ENCODE peak calls at places on chromosomes 2 and 18, in eight cellular contexts. One of them, this sample, is unnamed.

GRCh38 chr18:7535436-7536190 is 31.5 kb upstream of the PTPRM start:
- DNase-seq in SK-N-SH: no peak
- DNase-seq in body of pancreas: no peak
- DNase-seq in A549: no peak
- DNase-seq in psoas muscle: no peak
- DNase-seq in HL-60: no peak
- DNase-seq in thyroid gland: no peak
- DNase-seq in left ventricle myocardium inferior: no peak
- DNase-seq in this sample: no peak

GRCh38 chr2:164837807-164838206 is 3.8 kb downstream of the COBLL1 start:
- DNase-seq in SK-N-SH: no peak
- DNase-seq in body of pancreas: no peak
- DNase-seq in A549: no peak
- DNase-seq in psoas muscle: no peak
- DNase-seq in HL-60: no peak
- DNase-seq in thyroid gland: no peak
- DNase-seq in left ventricle myocardium inferior: no peak
- DNase-seq in this sample: no peak

GRCh38 chr18:22221350-22221749 is 52.0 kb downstream of the GATA6 start:
- DNase-seq in SK-N-SH: no peak
- DNase-seq in body of pancreas: no peak
- DNase-seq in A549: no peak
- DNase-seq in psoas muscle: no peak
- DNase-seq in HL-60: peak; percentile 56
- DNase-seq in thyroid gland: no peak
- DNase-seq in left ventricle myocardium inferior: no peak
- DNase-seq in this sample: no peak

GRCh38 chr2:173982918-173983317 is 17.7 kb upstream of the SP3 start:
- DNase-seq in SK-N-SH: no peak
- DNase-seq in body of pancreas: peak; percentile 30
- DNase-seq in A549: peak; percentile 42
- DNase-seq in psoas muscle: no peak
- DNase-seq in HL-60: no peak
- DNase-seq in thyroid gland: peak; percentile 67
- DNase-seq in left ventricle myocardium inferior: no peak
- DNase-seq in this sample: no peak

GRCh38 chr2:40455661-40456060 is 3.8 kb upstream of the SLC8A1 start:
- DNase-seq in SK-N-SH: no peak
- DNase-seq in body of pancreas: peak; percentile 53
- DNase-seq in A549: no peak
- DNase-seq in psoas muscle: no peak
- DNase-seq in HL-60: peak; percentile 75
- DNase-seq in thyroid gland: no peak
- DNase-seq in left ventricle myocardium inferior: no peak
- DNase-seq in this sample: no peak

GRCh38 chr2:196195758-196196157 is 24.4 kb upstream of the STK17B start:
- DNase-seq in SK-N-SH: no peak
- DNase-seq in body of pancreas: no peak
- DNase-seq in A549: no peak
- DNase-seq in psoas muscle: no peak
- DNase-seq in HL-60: no peak
- DNase-seq in thyroid gland: no peak
- DNase-seq in left ventricle myocardium inferior: no peak
- DNase-seq in this sample: no peak

GRCh38 chr18:68742206-68742605 is 27.3 kb upstream of the TMX3 start:
- DNase-seq in SK-N-SH: no peak
- DNase-seq in body of pancreas: no peak
- DNase-seq in A549: no peak
- DNase-seq in psoas muscle: no peak
- DNase-seq in HL-60: no peak
- DNase-seq in thyroid gland: no peak
- DNase-seq in left ventricle myocardium inferior: no peak
- DNase-seq in this sample: no peak

GRCh38 chr18:62506495-62507143 is 16.2 kb upstream of the ZCCHC2 start:
- DNase-seq in SK-N-SH: no peak
- DNase-seq in body of pancreas: no peak
- DNase-seq in A549: no peak
- DNase-seq in psoas muscle: no peak
- DNase-seq in HL-60: no peak
- DNase-seq in thyroid gland: no peak
- DNase-seq in left ventricle myocardium inferior: no peak
- DNase-seq in this sample: no peak

GRCh38 chr18:48330016-48330991 is 78.9 kb downstream of the ZBTB7C start:
- DNase-seq in SK-N-SH: no peak
- DNase-seq in body of pancreas: no peak
- DNase-seq in A549: peak; percentile 17
- DNase-seq in psoas muscle: no peak
- DNase-seq in HL-60: no peak
- DNase-seq in thyroid gland: peak; percentile 60
- DNase-seq in left ventricle myocardium inferior: no peak
- DNase-seq in this sample: no peak

GRCh38 chr2:105595536-105595935 is 149.2 kb upstream of the NCK2 start:
- DNase-seq in SK-N-SH: no peak
- DNase-seq in body of pancreas: no peak
- DNase-seq in A549: no peak
- DNase-seq in psoas muscle: no peak
- DNase-seq in HL-60: no peak
- DNase-seq in thyroid gland: no peak
- DNase-seq in left ventricle myocardium inferior: no peak
- DNase-seq in this sample: no peak

GRCh38 chr2:71545572-71546274 is 92.4 kb downstream of the DYSF start:
- DNase-seq in SK-N-SH: peak; percentile 82
- DNase-seq in body of pancreas: peak; percentile 59
- DNase-seq in A549: peak; percentile 78
- DNase-seq in psoas muscle: peak; percentile 66
- DNase-seq in HL-60: peak; percentile 54
- DNase-seq in thyroid gland: peak; percentile 74
- DNase-seq in left ventricle myocardium inferior: peak; percentile 50
- DNase-seq in this sample: peak; percentile 45

GRCh38 chr2:120486946-120487345 is 141.0 kb downstream of the INHBB start:
- DNase-seq in SK-N-SH: no peak
- DNase-seq in body of pancreas: no peak
- DNase-seq in A549: no peak
- DNase-seq in psoas muscle: peak; percentile 49
- DNase-seq in HL-60: no peak
- DNase-seq in thyroid gland: no peak
- DNase-seq in left ventricle myocardium inferior: no peak
- DNase-seq in this sample: no peak

GRCh38 chr2:240995041-240995960 is 3.1 kb upstream of the SNED1 start:
- DNase-seq in SK-N-SH: no peak
- DNase-seq in body of pancreas: peak; percentile 35
- DNase-seq in A549: no peak
- DNase-seq in psoas muscle: no peak
- DNase-seq in HL-60: no peak
- DNase-seq in thyroid gland: no peak
- DNase-seq in left ventricle myocardium inferior: peak; percentile 13
- DNase-seq in this sample: no peak

GRCh38 chr2:46461716-46462171 is 17.6 kb upstream of the TMEM247 start:
- DNase-seq in SK-N-SH: no peak
- DNase-seq in body of pancreas: peak; percentile 59
- DNase-seq in A549: no peak
- DNase-seq in psoas muscle: no peak
- DNase-seq in HL-60: peak; percentile 84
- DNase-seq in thyroid gland: no peak
- DNase-seq in left ventricle myocardium inferior: no peak
- DNase-seq in this sample: no peak

GRCh38 chr2:30226144-30227032 is 4.9 kb upstream of the LBH start:
- DNase-seq in SK-N-SH: no peak
- DNase-seq in body of pancreas: no peak
- DNase-seq in A549: no peak
- DNase-seq in psoas muscle: no peak
- DNase-seq in HL-60: no peak
- DNase-seq in thyroid gland: no peak
- DNase-seq in left ventricle myocardium inferior: no peak
- DNase-seq in this sample: no peak
- H3K4me3 ChIP-seq in SK-N-SH: no peak overlapping the region
- H3K4me3 ChIP-seq in body of pancreas: no peak overlapping the region
- H3K4me3 ChIP-seq in A549: no peak overlapping the region
- H3K4me3 ChIP-seq in psoas muscle: peak overlapping the region; percentile 53
- H3K4me3 ChIP-seq in HL-60: no peak overlapping the region
- H3K4me3 ChIP-seq in thyroid gland: no peak overlapping the region
- H3K4me3 ChIP-seq in left ventricle myocardium inferior: no peak overlapping the region
- H3K4me3 ChIP-seq in this sample: peak overlapping the region; percentile 59

DNA sequence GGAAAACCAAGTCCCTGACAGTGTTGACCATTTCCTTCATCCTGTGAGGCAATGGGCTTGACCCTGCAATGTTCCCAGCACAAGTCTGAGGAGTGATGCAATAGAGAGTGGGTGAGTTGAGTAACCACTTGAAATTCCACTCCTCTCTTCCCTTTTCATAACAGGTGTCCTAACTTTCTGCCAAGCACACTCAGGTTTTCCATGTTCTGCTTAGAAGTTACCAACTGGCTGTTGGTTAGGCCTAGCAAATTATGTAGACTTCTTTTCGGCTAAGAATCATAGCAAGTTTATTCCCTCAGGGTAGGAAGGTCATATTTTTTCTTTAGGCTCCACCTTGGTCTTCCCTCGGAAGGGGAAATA is 11.5 kb downstream of the GNLY start:
- DNase-seq in SK-N-SH: no peak
- DNase-seq in body of pancreas: peak; percentile 78
- DNase-seq in A549: peak; percentile 74
- DNase-seq in psoas muscle: peak; percentile 76
- DNase-seq in HL-60: peak; percentile 78
- DNase-seq in thyroid gland: peak; percentile 72
- DNase-seq in left ventricle myocardium inferior: no peak
- DNase-seq in this sample: no peak
- H3K27ac ChIP-seq in SK-N-SH: no peak overlapping the region
- H3K27ac ChIP-seq in body of pancreas: peak overlapping the region; percentile 74
- H3K27ac ChIP-seq in A549: peak overlapping the region; percentile 84
- H3K27ac ChIP-seq in psoas muscle: peak overlapping the region; percentile 87
- H3K27ac ChIP-seq in HL-60: peak overlapping the region; percentile 91
- H3K27ac ChIP-seq in thyroid gland: peak overlapping the region; percentile 100
- H3K27ac ChIP-seq in left ventricle myocardium inferior: peak overlapping the region; percentile 94
- H3K27ac ChIP-seq in this sample: peak overlapping the region; percentile 19

GRCh38 chr2:235053649-235054048 is 101.8 kb downstream of the SH3BP4 start:
- DNase-seq in SK-N-SH: no peak
- DNase-seq in body of pancreas: no peak
- DNase-seq in A549: no peak
- DNase-seq in psoas muscle: no peak
- DNase-seq in HL-60: no peak
- DNase-seq in thyroid gland: no peak
- DNase-seq in left ventricle myocardium inferior: no peak
- DNase-seq in this sample: no peak

GRCh38 chr2:235052514-235053354 is 100.9 kb downstream of the SH3BP4 start:
- DNase-seq in SK-N-SH: no peak
- DNase-seq in body of pancreas: no peak
- DNase-seq in A549: no peak
- DNase-seq in psoas muscle: peak; percentile 44
- DNase-seq in HL-60: no peak
- DNase-seq in thyroid gland: no peak
- DNase-seq in left ventricle myocardium inferior: no peak
- DNase-seq in this sample: no peak

GRCh38 chr2:235050992-235051351 is 99.2 kb downstream of the SH3BP4 start:
- DNase-seq in SK-N-SH: peak; percentile 89
- DNase-seq in body of pancreas: peak; percentile 99
- DNase-seq in A549: peak; percentile 42
- DNase-seq in psoas muscle: peak; percentile 91
- DNase-seq in HL-60: no peak
- DNase-seq in thyroid gland: peak; percentile 90
- DNase-seq in left ventricle myocardium inferior: peak; percentile 91
- DNase-seq in this sample: no peak

GRCh38 chr2:235049719-235050118 is 97.9 kb downstream of the SH3BP4 start:
- DNase-seq in SK-N-SH: peak; percentile 77
- DNase-seq in body of pancreas: peak; percentile 73
- DNase-seq in A549: no peak
- DNase-seq in psoas muscle: peak; percentile 22
- DNase-seq in HL-60: no peak
- DNase-seq in thyroid gland: no peak
- DNase-seq in left ventricle myocardium inferior: no peak
- DNase-seq in this sample: no peak

GRCh38 chr2:235051436-235052260 is 99.8 kb downstream of the SH3BP4 start:
- DNase-seq in SK-N-SH: no peak
- DNase-seq in body of pancreas: no peak
- DNase-seq in A549: no peak
- DNase-seq in psoas muscle: peak; percentile 22
- DNase-seq in HL-60: no peak
- DNase-seq in thyroid gland: no peak
- DNase-seq in left ventricle myocardium inferior: no peak
- DNase-seq in this sample: no peak
- TF ChIP-seq CTCF in SK-N-SH: no peak
- TF ChIP-seq CTCF in body of pancreas: no peak
- TF ChIP-seq CTCF in A549: no peak
- TF ChIP-seq CTCF in psoas muscle: no peak
- TF ChIP-seq CTCF in HL-60: no peak
- TF ChIP-seq CTCF in thyroid gland: no peak
- TF ChIP-seq CTCF in left ventricle myocardium inferior: no peak
- TF ChIP-seq CTCF in this sample: no peak

GRCh38 chr2:132037527-132038178 is 124.1 kb downstream of the ANKRD30BL start:
- DNase-seq in SK-N-SH: peak; percentile 61
- DNase-seq in body of pancreas: peak; percentile 53
- DNase-seq in A549: no peak
- DNase-seq in psoas muscle: peak; percentile 16
- DNase-seq in HL-60: no peak
- DNase-seq in thyroid gland: peak; percentile 5
- DNase-seq in left ventricle myocardium inferior: no peak
- DNase-seq in this sample: no peak
- H3K4me3 ChIP-seq in SK-N-SH: peak overlapping the region; percentile 46
- H3K4me3 ChIP-seq in body of pancreas: peak overlapping the region; percentile 9
- H3K4me3 ChIP-seq in A549: peak overlapping the region; percentile 48
- H3K4me3 ChIP-seq in psoas muscle: peak overlapping the region; percentile 58
- H3K4me3 ChIP-seq in HL-60: peak overlapping the region; percentile 29
- H3K4me3 ChIP-seq in thyroid gland: no peak overlapping the region
- H3K4me3 ChIP-seq in left ventricle myocardium inferior: peak overlapping the region; percentile 65
- H3K4me3 ChIP-seq in this sample: peak overlapping the region; percentile 23

This sample was measured in CD8-positive, alpha-beta T cell.